ENCODE peak calls at places on chromosomes 7 and 10, in four cellular contexts. A, H, B and Z are unnamed samples.

GRCh38 chr7:5349437-5350173 is 66.9 kb downstream of the SLC29A4 start:
- DNase-seq in A (no peak), H (no peak), B (no peak), Z (peak; percentile 38)

GRCh38 chr7:6200971-6201370 is 71.5 kb downstream of the CYTH3 start:
- DNase-seq in A (no peak), H (no peak), B (no peak), Z (no peak)

GRCh38 chr10:24962998-24963397 is 10.6 kb upstream of the PRTFDC1 start:
- DNase-seq in A (peak; percentile 90), H (peak; percentile 84), B (peak; percentile 40), Z (no peak)

GRCh38 chr7:2523941-2524807 is 4.6 kb downstream of the LFNG start:
- DNase-seq in A (peak; percentile 84), H (peak; percentile 62), B (peak; percentile 72), Z (peak; percentile 91)

GRCh38 chr7:134920026-134920758 is 66.1 kb upstream of the AGBL3 start:
- DNase-seq in A (no peak), H (no peak), B (no peak), Z (no peak)

GRCh38 chr7:70728873-70729552 is 402.9 kb upstream of the GALNT17 start:
- DNase-seq in A (no peak), H (no peak), B (no peak), Z (no peak)

GRCh38 chr10:128739937-128740336 is 613.7 kb upstream of the MKI67 start:
- DNase-seq in A (peak; percentile 12), H (no peak), B (peak; percentile 55), Z (no peak)

GRCh38 chr7:69109131-69109740 is 489.0 kb upstream of the AUTS2 start:
- DNase-seq in A (no peak), H (no peak), B (no peak), Z (no peak)

GRCh38 chr10:78776746-78777145 is 292.0 kb upstream of the ZMIZ1 start:
- DNase-seq in A (no peak), H (no peak), B (no peak), Z (no peak)

GRCh38 chr7:120201290-120201689 is 71.7 kb upstream of the KCND2 start:
- DNase-seq in A (no peak), H (no peak), B (no peak), Z (no peak)

GRCh38 chr7:41222704-41223103 is 480.2 kb downstream of the INHBA start:
- DNase-seq in A (no peak), H (no peak), B (no peak), Z (no peak)

GRCh38 chr7:36605261-36605660 is 119.0 kb downstream of the AOAH start:
- DNase-seq in A (no peak), H (no peak), B (no peak), Z (no peak)

GRCh38 chr10:13018171-13018570 is 16.7 kb upstream of the CCDC3 start:
- DNase-seq in A (no peak), H (no peak), B (peak; percentile 3), Z (no peak)

GRCh38 chr7:3438352-3438751 is 137.3 kb downstream of the SDK1 start:
- DNase-seq in A (no peak), H (no peak), B (no peak), Z (no peak)

GRCh38 chr10:116960066-116960465 is 44.9 kb downstream of the SHTN1 start:
- DNase-seq in A (no peak), H (no peak), B (no peak), Z (no peak)

GRCh38 chr7:156167417-156167807 is 355.1 kb upstream of the SHH start:
- DNase-seq in A (no peak), H (no peak), B (no peak), Z (no peak)

GRCh38 chr7:65233409-65234034 is 140.1 kb upstream of the ZNF92 start:
- DNase-seq in A (no peak), H (no peak), B (no peak), Z (no peak)

GRCh38 chr10:65032867-65033769 is 1511.9 kb downstream of the REEP3 start:
- DNase-seq in A (no peak), H (peak; percentile 59), B (no peak), Z (no peak)

GRCh38 chr7:135834262-135834661 is 85.6 kb upstream of the FAM180A start:
- DNase-seq in A (no peak), H (no peak), B (no peak), Z (no peak)

GRCh38 chr10:91340613-91341362 is 69.4 kb upstream of the HECTD2 start:
- DNase-seq in A (no peak), H (no peak), B (no peak), Z (peak; percentile 42)

GRCh38 chr7:38318803-38319416 is 45.5 kb upstream of the TARP start:
- DNase-seq in A (peak; percentile 40), H (peak; percentile 23), B (peak; percentile 66), Z (peak; percentile 67)

GRCh38 chr10:85623758-85624157 is 742.8 kb downstream of the GRID1 start:
- DNase-seq in A (no peak), H (no peak), B (no peak), Z (no peak)

GRCh38 chr7:48046458-48046857 is 11.1 kb downstream of the C7orf57 start:
- DNase-seq in A (no peak), H (no peak), B (no peak), Z (no peak)

GRCh38 chr7:158315881-158316280 is 271.7 kb downstream of the PTPRN2 start:
- DNase-seq in A (no peak), H (no peak), B (no peak), Z (no peak)

GRCh38 chr7:94277236-94277635 is 117.5 kb upstream of the COL1A2 start:
- DNase-seq in A (no peak), H (no peak), B (no peak), Z (no peak)

GRCh38 chr10:43595739-43596298 is 10.4 kb upstream of the ZNF485 start:
- DNase-seq in A (no peak), H (no peak), B (no peak), Z (no peak)

GRCh38 chr7:149284343-149284742 is 22.3 kb downstream of the ZNF783 start:
- DNase-seq in A (no peak), H (no peak), B (no peak), Z (no peak)

GRCh38 chr10:122939819-122940543 is 14.0 kb downstream of the C10orf88 start:
- DNase-seq in A (no peak), H (no peak), B (no peak), Z (no peak)

GRCh38 chr7:106110238-106110560 is 1.9 kb downstream of the SYPL1 start:
- DNase-seq in A (no peak), H (no peak), B (peak; percentile 47), Z (no peak)

GRCh38 chr7:30206942-30207341 is 72.2 kb downstream of the MTURN start:
- DNase-seq in A (no peak), H (no peak), B (no peak), Z (no peak)

GRCh38 chr7:7434379-7434778 is 101.3 kb downstream of the COL28A1 start:
- DNase-seq in A (no peak), H (no peak), B (no peak), Z (no peak)

GRCh38 chr10:121617176-121617575 is 18.9 kb upstream of the FGFR2 start:
- DNase-seq in A (no peak), H (no peak), B (no peak), Z (no peak)

GRCh38 chr10:75508814-75509306 is 77.4 kb downstream of the LRMDA start:
- DNase-seq in A (no peak), H (no peak), B (no peak), Z (peak; percentile 72)

GRCh38 chr7:139482662-139483466 is 609 bp downstream of the KLRG2 start:
- DNase-seq in A (no peak), H (no peak), B (no peak), Z (peak; percentile 89)

GRCh38 chr7:109062798-109063197 is 493.1 kb downstream of the DNAJB9 start:
- DNase-seq in A (no peak), H (no peak), B (no peak), Z (no peak)

GRCh38 chr7:139345042-139345441 is 3.9 kb downstream of the FMC1 start:
- DNase-seq in A (no peak), H (no peak), B (no peak), Z (no peak)

GRCh38 chr7:82375068-82375467 is 68.5 kb downstream of the CACNA2D1 start:
- DNase-seq in A (no peak), H (no peak), B (no peak), Z (no peak)

GRCh38 chr10:61765176-61766087 is 102.7 kb downstream of the CABCOCO1 start:
- DNase-seq in A (no peak), H (no peak), B (peak; percentile 97), Z (peak; percentile 44)
- TF ChIP-seq ELF1 in A (no peak), H (no peak), B (peak; percentile 97), Z (no peak)

DNA sequence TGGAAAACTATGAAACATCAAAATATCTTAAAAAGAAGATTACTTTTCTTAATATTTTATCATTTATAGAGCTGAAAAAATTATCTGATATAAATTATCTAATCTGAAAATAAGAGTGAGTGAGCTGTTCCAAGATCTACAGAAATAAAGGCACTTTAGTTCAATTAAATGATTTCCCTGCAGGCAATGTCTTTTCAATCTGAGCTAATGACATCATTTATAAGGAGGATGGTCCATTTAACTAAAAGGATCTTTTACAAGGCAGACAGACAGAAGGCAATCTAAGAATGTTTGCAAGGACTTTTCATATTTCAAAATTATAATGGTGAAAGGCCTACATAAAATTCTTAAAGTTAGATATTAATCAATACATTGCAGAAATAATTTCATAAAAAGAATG is 71.8 kb downstream of the SKAP2 start:
- DNase-seq in A (no peak), H (no peak), B (no peak), Z (no peak)
- TF ChIP-seq ELF1 in A (no peak), H (no peak), B (no peak), Z (no peak)

GRCh38 chr7:154433632-154434598 is 381.7 kb downstream of the DPP6 start:
- DNase-seq in A (no peak), H (no peak), B (no peak), Z (no peak)
- TF ChIP-seq ELF1 in A (no peak), H (no peak), B (no peak), Z (no peak)

DNA sequence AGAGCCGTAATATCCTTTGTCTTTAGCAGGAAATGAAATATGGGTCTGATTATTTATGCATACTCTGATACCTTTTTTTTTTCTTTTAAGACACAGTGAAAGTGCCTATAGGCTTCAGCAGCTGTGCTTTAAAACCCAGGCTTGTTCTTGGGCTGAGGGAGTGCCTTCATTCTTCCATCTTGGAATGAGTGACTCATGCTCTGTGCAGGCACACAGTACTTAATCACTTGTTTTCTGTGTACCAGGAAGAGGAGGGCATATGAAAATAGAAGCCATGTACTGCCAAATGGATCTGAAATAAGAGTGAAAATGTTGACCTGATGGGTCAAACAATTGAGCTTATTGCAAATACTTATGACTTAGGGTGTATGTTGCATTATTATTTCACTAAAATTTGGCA is 12.0 kb downstream of the INPP5F start:
- DNase-seq in A (peak; percentile 86), H (no peak), B (peak; percentile 51), Z (no peak)
- TF ChIP-seq ELF1 in A (peak; percentile 51), H (no peak), B (no peak), Z (peak; percentile 63)

GRCh38 chr10:9301554-9301953 is 1247.1 kb downstream of the GATA3 start:
- DNase-seq in A (no peak), H (no peak), B (no peak), Z (no peak)

GRCh38 chr10:9301148-9301547 is 1246.7 kb downstream of the GATA3 start:
- DNase-seq in A (no peak), H (no peak), B (no peak), Z (no peak)

GRCh38 chr10:9299966-9300365 is 1245.5 kb downstream of the GATA3 start:
- DNase-seq in A (no peak), H (no peak), B (no peak), Z (no peak)

GRCh38 chr10:9305018-9305655 is 1250.6 kb downstream of the GATA3 start:
- DNase-seq in A (peak; percentile 3), H (peak; percentile 9), B (peak; percentile 14), Z (no peak)

GRCh38 chr10:9302142-9302746 is 1247.8 kb downstream of the GATA3 start:
- DNase-seq in A (peak; percentile 23), H (peak; percentile 33), B (peak; percentile 52), Z (no peak)
- TF ChIP-seq ELF1 in A (no peak), H (no peak), B (no peak), Z (no peak)

GRCh38 chr7:141511370-141512335 is 39.6 kb upstream of the AGK start:
- DNase-seq in A (no peak), H (no peak), B (no peak), Z (no peak)
- TF ChIP-seq ELF1 in A (no peak), H (no peak), B (no peak), Z (no peak)